ENCODE peak calls at places on chromosome 1, in eight cellular contexts. B is HTR-8/SVneo; P is epithelial cell of esophagus; U is T-helper 9 cell; R is mucosa of gallbladder; T is stimulated activated CD4-positive, alpha-beta T cell treated with anti-CD3 and anti-CD28 coated beads, Interleukin-12 subunit alpha, Interleukin-12 subunit beta, amount 100 ng/mL, for 48 hours; X is dorsolateral prefrontal cortex; Q is PC-9. S is an unnamed sample.

GRCh38 chr1:163422738-163423404 is 101.1 kb downstream of the NUF2 start:
- DNase-seq in B (no peak), P (no peak), U (no peak), R (no peak), T (no peak), X (no peak), Q (no peak), S (no peak)

GRCh38 chr1:20237646-20238045 is 51.3 kb upstream of the PLA2G2C start:
- DNase-seq in B (no peak), P (no peak), U (no peak), R (no peak), T (no peak), X (no peak), Q (no peak), S (no peak)

GRCh38 chr1:172941456-172941855 is 109.3 kb downstream of the TNFSF18 start:
- DNase-seq in B (no peak), P (no peak), U (no peak), R (no peak), T (no peak), X (no peak), Q (no peak), S (no peak)

GRCh38 chr1:208047476-208047934 is 136.6 kb upstream of the CD34 start:
- DNase-seq in B (no peak), P (peak), U (no peak), R (peak), T (no peak), X (no peak), Q (no peak), S (no peak)

GRCh38 chr1:161180643-161181042 is 3.3 kb upstream of the B4GALT3 start:
- DNase-seq in B (no peak), P (no peak), U (no peak), R (no peak), T (no peak), X (no peak), Q (no peak), S (no peak)

GRCh38 chr1:239719642-239720258 is 333.4 kb downstream of the CHRM3 start:
- DNase-seq in B (no peak), P (no peak), U (peak), R (no peak), T (no peak), X (no peak), Q (no peak), S (no peak)

GRCh38 chr1:1206376-1207253 is at the start of gene TNFRSF18:
- DNase-seq in B (no peak), P (no peak), U (no peak), R (no peak), T (no peak), X (no peak), Q (peak), S (no peak)

GRCh38 chr1:18211764-18212163 is 104.2 kb downstream of the IGSF21 start:
- DNase-seq in B (no peak), P (no peak), U (no peak), R (no peak), T (no peak), X (peak), Q (no peak), S (no peak)

GRCh38 chr1:43563779-43564616 is 33.3 kb downstream of the PTPRF start:
- DNase-seq in B (no peak), P (peak), U (no peak), R (no peak), T (no peak), X (no peak), Q (no peak), S (no peak)

GRCh38 chr1:33338495-33339211 is 17.8 kb upstream of the A3GALT2 start:
- DNase-seq in B (no peak), P (peak), U (no peak), R (peak), T (no peak), X (no peak), Q (no peak), S (peak)

GRCh38 chr1:234961468-234962339 is 166.9 kb downstream of the TOMM20 start:
- DNase-seq in B (no peak), P (no peak), U (no peak), R (peak), T (no peak), X (no peak), Q (no peak), S (no peak)